ENCODE peak calls at places on chromosomes 13 and 19, in nine cellular contexts. U is nucleus accumbens, I is mesothelial cell of epicardium, J is RPMI7951, H is GM12864, Z is lower lobe of right lung, P is NCI-H2227 treated with DMSO at 0.1 percent for 48 hours, C is epithelial cell of esophagus, G is GM03348. K is an unnamed sample.

GRCh38 chr19:18046066-18046718 is 38.2 kb downstream of the ARRDC2 start:
- DNase-seq in C (peak), H (no peak), U (no peak), P (no peak), J (peak), G (peak), I (no peak), Z (no peak), K (peak)

GRCh38 chr19:56217039-56217949 is 15.2 kb downstream of the ZSCAN5C start:
- DNase-seq in C (peak), J (peak), G (peak), H (no peak), I (peak), U (peak), P (no peak), Z (no peak), K (peak)

GRCh38 chr13:75326173-75327131 is 155.5 kb downstream of the TBC1D4 start:
- DNase-seq in H (peak), J (peak), G (no peak), C (peak), Z (no peak), U (no peak), P (no peak), I (no peak), K (no peak)

GRCh38 chr13:28603033-28603664 is 55.8 kb upstream of the POMP start:
- DNase-seq in J (no peak), C (no peak), P (no peak), I (no peak), G (no peak), U (no peak), Z (no peak), H (no peak), K (no peak)

GRCh38 chr19:58150328-58150921 is at the start of gene ZNF329:
- DNase-seq in C (peak), Z (peak), I (peak), G (peak), H (peak), J (peak), P (peak), U (peak), K (peak)

GRCh38 chr19:801030-801860 is 4.0 kb downstream of the PTBP1 start:
- DNase-seq in J (no peak), C (no peak), P (no peak), I (no peak), Z (peak), G (peak), H (no peak), U (no peak), K (peak)

GRCh38 chr13:87129602-87130300 is 541.4 kb upstream of the SLITRK5 start:
- DNase-seq in Z (no peak), H (no peak), I (no peak), G (no peak), C (peak), P (no peak), J (no peak), U (no peak), K (no peak)

GRCh38 chr19:16461630-16462051 is 10.1 kb downstream of the EPS15L1 start:
- DNase-seq in C (no peak), Z (no peak), I (no peak), H (no peak), G (no peak), P (no peak), U (peak), J (no peak), K (no peak)

GRCh38 chr19:14495678-14496028 is 274 bp downstream of the GIPC1 start:
- DNase-seq in J (no peak), C (no peak), H (no peak), I (no peak), U (no peak), Z (no peak), G (peak), P (no peak), K (no peak)

GRCh38 chr13:51643114-51643881 is 59.0 kb downstream of the WDFY2 start:
- DNase-seq in C (peak), P (no peak), G (peak), Z (no peak), U (no peak), J (peak), H (no peak), I (no peak), K (peak)

GRCh38 chr13:95153647-95154405 is 147.4 kb downstream of the ABCC4 start:
- DNase-seq in P (no peak), U (no peak), J (no peak), C (peak), G (no peak), Z (no peak), H (no peak), I (no peak), K (no peak)

GRCh38 chr19:5138606-5139594 is 170.0 kb downstream of the KDM4B start:
- DNase-seq in I (no peak), J (peak), U (peak), G (no peak), H (peak), C (peak), Z (peak), P (no peak), K (peak)

GRCh38 chr13:64371045-64371444 is 2859.1 kb downstream of the PCDH9 start:
- DNase-seq in G (peak), U (no peak), C (peak), H (no peak), P (no peak), J (peak), I (no peak), Z (no peak), K (no peak)

GRCh38 chr13:47650221-47650620 is 350.9 kb downstream of the SUCLA2 start:
- DNase-seq in C (no peak), H (no peak), G (no peak), J (no peak), P (no peak), Z (no peak), I (no peak), U (no peak), K (no peak)

GRCh38 chr13:98879965-98880364 is 97.9 kb downstream of the DOCK9 start:
- DNase-seq in P (no peak), I (no peak), J (no peak), C (no peak), U (no peak), H (no peak), G (no peak), Z (no peak), K (no peak)

GRCh38 chr13:99346328-99347070 is 39.3 kb upstream of the GPR183 start:
- DNase-seq in I (no peak), C (no peak), P (no peak), U (no peak), Z (no peak), H (no peak), G (no peak), J (no peak), K (no peak)